ENCODE peak calls at places on chromosomes 11 and 22, in seven cellular contexts. One of them, this sample, is unnamed. For H3K4me1, the result is how much of the 10 kb centered on the place peaks cover.

GRCh38 chr22:39664485-39665200 is 94.1 kb downstream of the CACNA1I start:
- DNase-seq in kidney: no peak
- DNase-seq in OCI-LY7: no peak
- DNase-seq in GM23248: no peak
- DNase-seq in neural progenitor cell: peak
- DNase-seq in SJSA1: no peak
- DNase-seq in CD4-positive, alpha-beta memory T cell: no peak
- DNase-seq in this sample: no peak

GRCh38 chr11:14672635-14673034 is 29.0 kb downstream of the PDE3B start:
- DNase-seq in kidney: no peak
- DNase-seq in OCI-LY7: no peak
- DNase-seq in GM23248: peak
- DNase-seq in neural progenitor cell: no peak
- DNase-seq in SJSA1: no peak
- DNase-seq in CD4-positive, alpha-beta memory T cell: no peak
- DNase-seq in this sample: no peak

GRCh38 chr11:18791175-18792065 is at the start of gene PTPN5:
- DNase-seq in kidney: no peak
- DNase-seq in OCI-LY7: no peak
- DNase-seq in GM23248: peak
- DNase-seq in neural progenitor cell: peak
- DNase-seq in SJSA1: no peak
- DNase-seq in CD4-positive, alpha-beta memory T cell: no peak
- DNase-seq in this sample: no peak

GRCh38 chr22:35938226-35938625 is 90.4 kb downstream of the RBFOX2 start:
- DNase-seq in kidney: no peak
- DNase-seq in OCI-LY7: no peak
- DNase-seq in GM23248: peak
- DNase-seq in neural progenitor cell: no peak
- DNase-seq in SJSA1: no peak
- DNase-seq in CD4-positive, alpha-beta memory T cell: no peak
- DNase-seq in this sample: no peak

GRCh38 chr11:96708469-96708868 is 318.7 kb downstream of the JRKL start:
- DNase-seq in kidney: no peak
- DNase-seq in OCI-LY7: no peak
- DNase-seq in GM23248: no peak
- DNase-seq in neural progenitor cell: no peak
- DNase-seq in SJSA1: no peak
- DNase-seq in CD4-positive, alpha-beta memory T cell: no peak
- DNase-seq in this sample: no peak

GRCh38 chr11:94854770-94855633 is 86.8 kb downstream of the AMOTL1 start:
- DNase-seq in kidney: no peak
- DNase-seq in OCI-LY7: no peak
- DNase-seq in GM23248: no peak
- DNase-seq in neural progenitor cell: no peak
- DNase-seq in SJSA1: no peak
- DNase-seq in CD4-positive, alpha-beta memory T cell: no peak
- DNase-seq in this sample: no peak

GRCh38 chr11:86727105-86727504 is 54.7 kb upstream of the ME3 start:
- DNase-seq in kidney: no peak
- DNase-seq in OCI-LY7: no peak
- DNase-seq in GM23248: no peak
- DNase-seq in neural progenitor cell: no peak
- DNase-seq in SJSA1: no peak
- DNase-seq in CD4-positive, alpha-beta memory T cell: no peak
- DNase-seq in this sample: no peak

GRCh38 chr22:29855611-29856181 is 17.6 kb upstream of the ASCC2 start:
- DNase-seq in kidney: no peak
- DNase-seq in OCI-LY7: no peak
- DNase-seq in GM23248: peak
- DNase-seq in neural progenitor cell: no peak
- DNase-seq in SJSA1: no peak
- DNase-seq in CD4-positive, alpha-beta memory T cell: no peak
- DNase-seq in this sample: peak

GRCh38 chr11:44624761-44625221 is 59.3 kb downstream of the CD82 start:
- DNase-seq in kidney: no peak
- DNase-seq in OCI-LY7: no peak
- DNase-seq in GM23248: no peak
- DNase-seq in neural progenitor cell: no peak
- DNase-seq in SJSA1: peak
- DNase-seq in CD4-positive, alpha-beta memory T cell: no peak
- DNase-seq in this sample: no peak

GRCh38 chr11:66933508-66933907 is 24.7 kb downstream of the PC start:
- DNase-seq in kidney: no peak
- DNase-seq in OCI-LY7: no peak
- DNase-seq in GM23248: peak
- DNase-seq in neural progenitor cell: no peak
- DNase-seq in SJSA1: no peak
- DNase-seq in CD4-positive, alpha-beta memory T cell: no peak
- DNase-seq in this sample: no peak

GRCh38 chr22:47023871-47024270 is 261.4 kb downstream of the TBC1D22A start:
- DNase-seq in kidney: no peak
- DNase-seq in OCI-LY7: no peak
- DNase-seq in GM23248: no peak
- DNase-seq in neural progenitor cell: no peak
- DNase-seq in SJSA1: no peak
- DNase-seq in CD4-positive, alpha-beta memory T cell: no peak
- DNase-seq in this sample: no peak

GRCh38 chr22:26552466-26552865 is 37.5 kb downstream of the TPST2 start:
- DNase-seq in kidney: no peak
- DNase-seq in OCI-LY7: no peak
- DNase-seq in GM23248: peak
- DNase-seq in neural progenitor cell: no peak
- DNase-seq in SJSA1: no peak
- DNase-seq in CD4-positive, alpha-beta memory T cell: no peak
- DNase-seq in this sample: no peak

GRCh38 chr11:33900159-33900855 is 8.4 kb upstream of the LMO2 start:
- DNase-seq in kidney: no peak
- DNase-seq in OCI-LY7: no peak
- DNase-seq in GM23248: no peak
- DNase-seq in neural progenitor cell: no peak
- DNase-seq in SJSA1: no peak
- DNase-seq in CD4-positive, alpha-beta memory T cell: no peak
- DNase-seq in this sample: no peak

DNA sequence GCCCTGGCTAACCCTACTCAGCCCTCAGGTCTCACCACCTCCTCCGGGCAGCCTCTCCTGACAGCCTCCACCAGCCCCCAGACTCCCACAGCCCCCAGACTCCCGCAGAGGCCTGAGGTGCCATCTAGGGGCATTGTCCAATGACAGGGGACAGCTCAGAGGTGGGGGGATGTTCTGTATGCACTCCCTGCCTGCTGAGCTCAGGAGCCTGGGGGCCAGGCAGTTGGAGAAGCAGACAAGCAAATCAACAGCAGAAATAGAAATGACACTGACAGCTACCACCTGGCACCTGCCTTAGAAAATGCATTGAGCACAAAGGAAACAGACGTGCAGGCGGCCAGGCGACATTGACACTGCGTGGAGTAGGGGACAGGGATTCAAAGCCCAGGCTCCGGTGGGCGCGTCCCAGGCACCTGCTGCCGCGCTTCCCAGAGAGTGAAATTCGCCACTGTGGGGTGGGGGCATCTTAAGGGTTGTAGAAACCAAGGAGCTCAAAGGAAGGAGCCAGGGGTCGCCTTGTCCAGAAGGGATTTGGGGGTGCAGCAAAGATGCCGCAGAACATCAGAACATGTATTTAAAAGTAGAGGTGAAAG is 22.5 kb upstream of the WNT7B start:
- DNase-seq in kidney: peak
- DNase-seq in OCI-LY7: peak
- DNase-seq in GM23248: no peak
- DNase-seq in neural progenitor cell: no peak
- DNase-seq in SJSA1: no peak
- DNase-seq in CD4-positive, alpha-beta memory T cell: no peak
- DNase-seq in this sample: no peak
- H3K4me1 ChIP-seq in kidney: under half
- H3K4me1 ChIP-seq in OCI-LY7: under half
- H3K4me1 ChIP-seq in GM23248: under half
- H3K4me1 ChIP-seq in neural progenitor cell: under half
- H3K4me1 ChIP-seq in SJSA1: half or more
- H3K4me1 ChIP-seq in CD4-positive, alpha-beta memory T cell: under half
- H3K4me1 ChIP-seq in this sample: half or more

GRCh38 chr22:19966908-19967750 is 25.5 kb upstream of the TXNRD2 start:
- DNase-seq in kidney: peak
- DNase-seq in OCI-LY7: no peak
- DNase-seq in GM23248: no peak
- DNase-seq in neural progenitor cell: no peak
- DNase-seq in SJSA1: no peak
- DNase-seq in CD4-positive, alpha-beta memory T cell: no peak
- DNase-seq in this sample: no peak

GRCh38 chr22:19969141-19969928 is 27.7 kb upstream of the TXNRD2 start:
- DNase-seq in kidney: peak
- DNase-seq in OCI-LY7: no peak
- DNase-seq in GM23248: no peak
- DNase-seq in neural progenitor cell: no peak
- DNase-seq in SJSA1: no peak
- DNase-seq in CD4-positive, alpha-beta memory T cell: no peak
- DNase-seq in this sample: no peak

GRCh38 chr22:19968450-19968891 is 26.9 kb upstream of the TXNRD2 start:
- DNase-seq in kidney: peak
- DNase-seq in OCI-LY7: no peak
- DNase-seq in GM23248: no peak
- DNase-seq in neural progenitor cell: no peak
- DNase-seq in SJSA1: no peak
- DNase-seq in CD4-positive, alpha-beta memory T cell: no peak
- DNase-seq in this sample: no peak

GRCh38 chr22:19965771-19966709 is 24.4 kb upstream of the TXNRD2 start:
- DNase-seq in kidney: peak
- DNase-seq in OCI-LY7: peak
- DNase-seq in GM23248: peak
- DNase-seq in neural progenitor cell: peak
- DNase-seq in SJSA1: no peak
- DNase-seq in CD4-positive, alpha-beta memory T cell: no peak
- DNase-seq in this sample: no peak

DNA sequence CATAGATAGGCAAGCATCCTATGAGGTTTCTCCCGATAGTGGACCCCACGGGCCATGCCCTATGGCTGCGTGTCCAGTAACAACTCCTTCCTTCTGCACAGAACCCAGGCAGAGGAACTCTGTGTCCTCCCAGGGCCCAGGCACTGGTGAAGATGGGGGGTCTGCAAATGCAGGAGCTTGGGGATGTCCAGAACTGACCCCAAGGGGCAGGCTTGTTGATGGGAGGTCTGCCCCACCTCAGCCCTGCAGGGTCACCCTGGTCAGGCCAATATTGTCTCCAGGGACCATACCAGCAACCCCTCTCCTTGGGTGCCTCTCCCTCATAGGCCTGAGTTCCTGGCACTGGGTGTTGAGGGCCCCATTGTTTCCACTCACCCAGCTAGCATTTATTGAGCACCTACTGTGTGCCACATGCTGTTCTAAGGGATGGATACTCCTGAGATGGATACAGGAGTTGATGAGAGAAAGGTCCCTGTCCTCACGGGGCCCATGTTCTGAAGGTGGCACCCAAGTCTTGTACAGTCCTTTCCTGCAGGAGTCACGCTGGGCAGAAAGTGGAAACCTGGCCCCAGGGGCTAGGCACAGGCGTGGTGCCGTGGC is 26.3 kb upstream of the TXNRD2 start:
- DNase-seq in kidney: peak
- DNase-seq in OCI-LY7: no peak
- DNase-seq in GM23248: no peak
- DNase-seq in neural progenitor cell: no peak
- DNase-seq in SJSA1: no peak
- DNase-seq in CD4-positive, alpha-beta memory T cell: no peak
- DNase-seq in this sample: no peak
- H3K4me1 ChIP-seq in kidney: under half
- H3K4me1 ChIP-seq in OCI-LY7: under half
- H3K4me1 ChIP-seq in GM23248: under half
- H3K4me1 ChIP-seq in neural progenitor cell: under half
- H3K4me1 ChIP-seq in SJSA1: under half
- H3K4me1 ChIP-seq in CD4-positive, alpha-beta memory T cell: under half
- H3K4me1 ChIP-seq in this sample: under half

DNA sequence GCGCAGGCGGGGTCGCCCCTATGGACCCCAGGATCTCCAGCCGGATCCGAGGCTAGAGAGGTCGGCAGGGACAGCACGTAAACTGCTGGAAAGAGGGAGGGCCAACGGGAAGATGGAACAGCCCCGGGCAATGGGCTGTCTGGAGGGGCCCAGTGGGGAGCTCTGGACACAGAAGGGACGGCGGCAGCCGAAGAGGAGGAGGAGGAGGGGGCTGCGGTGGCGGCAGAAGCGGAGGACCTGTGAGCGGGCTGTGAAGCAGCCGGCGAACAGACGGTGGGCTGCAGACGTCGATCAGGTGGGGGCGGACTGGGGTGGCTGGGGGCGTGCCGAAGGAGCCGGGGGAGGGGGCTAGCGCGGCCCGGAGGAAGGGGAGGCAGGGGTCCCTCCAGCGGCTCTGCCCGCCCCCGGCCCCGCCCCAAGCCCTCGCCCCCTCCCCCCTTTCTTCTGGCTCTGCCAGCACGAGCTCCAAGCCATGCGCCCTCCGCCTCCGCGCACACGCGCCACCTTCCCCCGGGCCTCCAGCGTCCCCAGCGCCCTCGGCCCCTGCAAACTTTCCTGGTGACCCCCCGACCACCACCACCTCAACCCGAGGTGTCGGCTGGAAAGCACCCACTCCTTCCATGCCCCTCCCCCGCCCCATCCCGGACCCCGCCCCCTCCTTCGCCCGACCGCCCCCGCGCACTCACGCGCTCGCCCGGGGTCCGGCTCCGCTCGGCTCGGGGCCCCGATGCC is 432 bp downstream of the TNKS1BP1 start:
- DNase-seq in kidney: peak
- DNase-seq in OCI-LY7: no peak
- DNase-seq in GM23248: peak
- DNase-seq in neural progenitor cell: peak
- DNase-seq in SJSA1: no peak
- DNase-seq in CD4-positive, alpha-beta memory T cell: no peak
- DNase-seq in this sample: peak
- H3K4me1 ChIP-seq in kidney: under half
- H3K4me1 ChIP-seq in OCI-LY7: under half
- H3K4me1 ChIP-seq in GM23248: under half
- H3K4me1 ChIP-seq in neural progenitor cell: under half
- H3K4me1 ChIP-seq in SJSA1: under half
- H3K4me1 ChIP-seq in CD4-positive, alpha-beta memory T cell: under half
- H3K4me1 ChIP-seq in this sample: under half

DNA sequence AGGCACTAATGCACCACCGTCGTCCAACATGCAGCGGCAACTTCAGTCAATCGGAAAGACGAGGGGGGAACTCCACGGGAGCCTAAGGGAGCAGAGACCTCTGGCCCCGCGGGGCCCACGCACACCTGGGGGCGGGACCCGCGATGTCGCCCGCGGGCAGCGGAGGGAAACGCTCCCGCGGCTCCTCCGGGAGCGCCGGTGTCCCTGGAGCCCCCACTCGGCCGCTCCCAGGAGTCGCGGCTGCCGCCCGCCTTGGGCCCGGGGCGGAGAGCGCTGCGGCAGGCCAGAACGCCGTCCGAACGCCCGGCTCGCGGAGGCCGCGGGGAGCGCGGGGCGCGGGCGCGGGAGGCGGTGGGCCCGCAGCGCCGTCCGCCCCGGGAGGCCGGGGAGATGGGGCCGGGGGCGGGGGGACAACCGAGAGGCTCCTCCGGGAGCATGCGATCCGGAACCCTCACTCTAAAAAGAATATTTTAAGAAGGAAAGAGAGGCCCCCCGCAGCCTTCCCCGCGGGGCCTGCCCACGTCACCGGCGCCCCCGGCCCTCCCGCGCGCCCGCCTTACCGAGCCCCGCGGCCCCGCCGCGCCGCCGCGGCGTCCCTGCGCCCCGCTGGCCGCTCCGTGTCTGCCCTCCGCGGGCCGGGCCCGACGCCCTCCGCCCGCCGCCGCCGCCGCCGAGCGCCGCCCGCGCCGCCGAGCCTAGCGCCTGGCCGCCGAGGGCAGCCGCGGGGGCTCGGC is 86.6 kb upstream of the ARHGAP32 start:
- DNase-seq in kidney: no peak
- DNase-seq in OCI-LY7: no peak
- DNase-seq in GM23248: peak
- DNase-seq in neural progenitor cell: peak
- DNase-seq in SJSA1: no peak
- DNase-seq in CD4-positive, alpha-beta memory T cell: no peak
- DNase-seq in this sample: no peak
- H3K4me1 ChIP-seq in kidney: under half
- H3K4me1 ChIP-seq in OCI-LY7: under half
- H3K4me1 ChIP-seq in GM23248: under half
- H3K4me1 ChIP-seq in neural progenitor cell: under half
- H3K4me1 ChIP-seq in SJSA1: under half
- H3K4me1 ChIP-seq in CD4-positive, alpha-beta memory T cell: under half
- H3K4me1 ChIP-seq in this sample: half or more